ENCODE peak calls at places on chromosome 16, in nine cellular contexts. X is cardiac muscle cell, R is right cardiac atrium, D is MM.1S, V is lower lobe of right lung, P is pancreas, I is AG04450, Q is tibial artery, T is astrocyte. W is an unnamed sample.

GRCh38 chr16:14502932-14503741 is 126.9 kb downstream of the PARN start:
- DNase-seq in X (peak; percentile 57), R (no peak), D (peak; percentile 91), V (no peak), P (no peak), I (peak; percentile 27), Q (no peak), T (peak; percentile 88), W (no peak)

GRCh38 chr16:56317998-56318912 is 107.1 kb downstream of the AMFR start:
- DNase-seq in X (peak; percentile 85), R (peak; percentile 85), D (peak; percentile 58), V (peak; percentile 82), P (peak; percentile 81), I (peak; percentile 45), Q (peak; percentile 82), T (peak; percentile 41), W (peak; percentile 93)

GRCh38 chr16:88798772-88799455 is 4.7 kb upstream of the CDT1 start:
- DNase-seq in X (no peak), R (no peak), D (no peak), V (no peak), P (no peak), I (no peak), Q (no peak), T (no peak), W (no peak)

GRCh38 chr16:57469046-57469445 is 6.6 kb downstream of the POLR2C start:
- DNase-seq in X (no peak), R (no peak), D (no peak), V (no peak), P (no peak), I (no peak), Q (no peak), T (no peak), W (peak; percentile 65)

GRCh38 chr16:57471852-57472664 is 9.6 kb downstream of the POLR2C start:
- DNase-seq in X (no peak), R (no peak), D (no peak), V (no peak), P (no peak), I (no peak), Q (no peak), T (no peak), W (peak; percentile 72)

GRCh38 chr16:678858-679807 is 1.1 kb upstream of the STUB1 start:
- DNase-seq in X (peak; percentile 66), R (peak; percentile 82), D (no peak), V (peak; percentile 80), P (peak; percentile 89), I (no peak), Q (peak; percentile 59), T (peak; percentile 21), W (peak; percentile 94)

GRCh38 chr16:78640886-78641285 is 541.4 kb downstream of the WWOX start:
- DNase-seq in X (no peak), R (no peak), D (no peak), V (no peak), P (no peak), I (no peak), Q (no peak), T (no peak), W (no peak)

GRCh38 chr16:71353736-71354135 is 4.8 kb upstream of the CALB2 start:
- DNase-seq in X (no peak), R (no peak), D (no peak), V (no peak), P (no peak), I (no peak), Q (no peak), T (no peak), W (no peak)

GRCh38 chr16:67480833-67481560 is at the start of gene ATP6V0D1:
- DNase-seq in X (peak; percentile 99), R (peak; percentile 98), D (peak; percentile 99), V (peak; percentile 99), P (peak; percentile 100), I (peak; percentile 96), Q (peak; percentile 97), T (peak; percentile 88), W (peak; percentile 99)

GRCh38 chr16:57482845-57483545 is 3.3 kb downstream of the DOK4 start:
- DNase-seq in X (no peak), R (no peak), D (no peak), V (no peak), P (no peak), I (no peak), Q (no peak), T (no peak), W (peak; percentile 55)

GRCh38 chr16:10967981-10968380 is 23.6 kb downstream of the CLEC16A start:
- DNase-seq in X (peak; percentile 60), R (no peak), D (no peak), V (no peak), P (peak; percentile 55), I (no peak), Q (no peak), T (no peak), W (no peak)

GRCh38 chr16:87550510-87550961 is 51.8 kb upstream of the JPH3 start:
- DNase-seq in X (no peak), R (no peak), D (no peak), V (peak; percentile 67), P (peak; percentile 57), I (no peak), Q (no peak), T (no peak), W (peak; percentile 87)

GRCh38 chr16:59758848-59759247 is 1024.7 kb upstream of the GOT2 start:
- DNase-seq in X (no peak), R (no peak), D (no peak), V (no peak), P (no peak), I (no peak), Q (no peak), T (peak; percentile 50), W (no peak)
- H3K9me3 ChIP-seq in X (no peaks in the 10 kb centered on the region), R (no peaks in the 10 kb centered on the region), D (no peaks in the 10 kb centered on the region), V (no peaks in the 10 kb centered on the region), P (no peaks in the 10 kb centered on the region), I (no peaks in the 10 kb centered on the region), Q (no peaks in the 10 kb centered on the region), T (no peaks in the 10 kb centered on the region), W (peaks cover 52% of the 10 kb centered on the region)

DNA sequence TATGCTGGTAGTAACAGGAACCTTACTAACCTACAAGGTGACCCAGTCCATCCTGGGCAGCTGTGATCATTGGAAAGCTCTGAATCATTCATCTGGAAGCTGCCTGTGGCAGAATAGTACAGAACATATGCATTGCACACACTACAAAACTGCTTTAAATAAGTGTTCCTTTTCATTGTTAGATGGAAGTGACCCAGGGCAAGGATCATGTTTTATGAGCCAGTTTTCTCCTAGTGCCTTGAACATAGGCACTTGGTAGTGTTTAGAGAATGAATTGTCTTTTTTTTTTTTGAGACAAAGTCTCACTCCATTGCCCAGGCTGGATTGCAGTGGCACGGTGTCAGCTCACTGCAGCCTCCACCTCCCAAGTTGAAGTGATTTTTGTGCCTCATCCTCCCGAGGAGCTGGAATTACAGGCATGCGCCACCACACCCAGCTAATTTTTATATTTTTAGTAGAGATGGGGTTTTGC is 55.4 kb downstream of the TENT4B start:
- DNase-seq in X (no peak), R (no peak), D (no peak), V (no peak), P (no peak), I (no peak), Q (no peak), T (peak; percentile 49), W (no peak)
- H3K9me3 ChIP-seq in X (no peaks in the 10 kb centered on the region), R (no peaks in the 10 kb centered on the region), D (no peaks in the 10 kb centered on the region), V (no peaks in the 10 kb centered on the region), P (no peaks in the 10 kb centered on the region), I (no peaks in the 10 kb centered on the region), Q (no peaks in the 10 kb centered on the region), T (no peaks in the 10 kb centered on the region), W (no peaks in the 10 kb centered on the region)

GRCh38 chr16:3304370-3304769 is 860 bp downstream of the TIGD7 start:
- DNase-seq in X (peak; percentile 27), R (no peak), D (no peak), V (no peak), P (no peak), I (no peak), Q (no peak), T (peak; percentile 16), W (no peak)

GRCh38 chr16:3306078-3306477 is 781 bp downstream of the ZNF75A start:
- DNase-seq in X (no peak), R (no peak), D (no peak), V (no peak), P (no peak), I (no peak), Q (no peak), T (no peak), W (no peak)

DNA sequence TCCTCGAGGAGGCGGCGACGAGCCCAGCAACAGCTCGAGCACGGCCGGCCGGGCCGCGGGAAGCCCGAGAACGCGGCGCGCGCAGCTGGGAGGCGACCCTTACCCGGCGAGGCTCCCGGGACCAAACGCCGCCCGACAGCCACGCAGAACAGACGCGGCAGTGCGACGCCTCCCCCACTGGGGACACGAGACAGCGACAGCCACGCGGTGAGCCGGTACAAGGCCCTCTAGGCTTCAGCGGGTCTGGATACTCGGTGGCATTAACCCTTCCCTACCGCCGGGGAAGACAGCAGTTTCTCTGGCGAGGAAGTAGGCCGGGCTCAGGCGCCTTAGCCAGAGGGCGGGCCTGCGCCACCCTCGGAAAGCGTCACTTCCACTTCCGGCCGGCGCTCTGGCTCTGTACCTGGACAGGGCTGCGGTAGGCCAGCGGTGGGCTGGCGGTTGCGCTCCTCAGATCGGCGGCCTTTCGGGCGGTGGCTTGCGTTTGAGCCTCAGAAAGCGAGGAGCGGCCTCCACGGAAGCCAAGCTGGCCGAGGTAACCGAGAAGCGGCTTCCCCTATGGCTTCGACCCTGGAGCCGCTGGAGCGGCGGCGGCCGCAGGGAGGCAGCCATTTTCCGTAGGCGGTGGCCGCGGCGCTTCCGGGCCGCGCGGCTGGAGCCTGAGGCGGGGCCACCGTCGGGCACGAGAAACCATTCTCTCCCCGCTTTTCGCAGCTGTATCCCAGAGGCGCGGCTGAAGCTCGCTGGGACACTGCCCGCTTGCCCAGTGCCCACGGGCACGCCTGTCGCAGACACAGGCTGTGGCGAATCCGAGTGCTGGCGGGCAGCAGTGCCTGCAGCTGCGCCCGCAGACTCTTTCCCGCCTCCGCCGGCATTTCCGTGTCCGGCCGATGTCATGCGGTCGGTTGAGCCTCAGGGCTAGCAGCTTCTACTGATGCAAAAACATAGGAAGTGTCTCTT is at the start of the genes TIGD7 and ZNF75A:
- DNase-seq in X (peak; percentile 94), R (peak; percentile 92), D (peak; percentile 90), V (peak; percentile 94), P (peak; percentile 84), I (peak; percentile 66), Q (peak; percentile 72), T (peak; percentile 90), W (peak; percentile 97)
- H3K9me3 ChIP-seq in X (no peaks in the 10 kb centered on the region), R (peaks cover 10% of the 10 kb centered on the region), D (no peaks in the 10 kb centered on the region), V (peaks cover 69% of the 10 kb centered on the region), P (no peaks in the 10 kb centered on the region), I (peaks cover 72% of the 10 kb centered on the region), Q (peaks cover 43% of the 10 kb centered on the region), T (peaks cover 16% of the 10 kb centered on the region), W (peaks cover 84% of the 10 kb centered on the region)

GRCh38 chr16:68553186-68553585 is 14.1 kb downstream of the ZFP90 start:
- DNase-seq in X (no peak), R (no peak), D (no peak), V (no peak), P (no peak), I (no peak), Q (no peak), T (no peak), W (no peak)
- H3K9me3 ChIP-seq in X (no peaks in the 10 kb centered on the region), R (peaks cover 31% of the 10 kb centered on the region), D (no peaks in the 10 kb centered on the region), V (peaks cover 87% of the 10 kb centered on the region), P (no peaks in the 10 kb centered on the region), I (peaks cover 84% of the 10 kb centered on the region), Q (peaks cover 66% of the 10 kb centered on the region), T (peaks cover 52% of the 10 kb centered on the region), W (peaks cover 97% of the 10 kb centered on the region)

DNA sequence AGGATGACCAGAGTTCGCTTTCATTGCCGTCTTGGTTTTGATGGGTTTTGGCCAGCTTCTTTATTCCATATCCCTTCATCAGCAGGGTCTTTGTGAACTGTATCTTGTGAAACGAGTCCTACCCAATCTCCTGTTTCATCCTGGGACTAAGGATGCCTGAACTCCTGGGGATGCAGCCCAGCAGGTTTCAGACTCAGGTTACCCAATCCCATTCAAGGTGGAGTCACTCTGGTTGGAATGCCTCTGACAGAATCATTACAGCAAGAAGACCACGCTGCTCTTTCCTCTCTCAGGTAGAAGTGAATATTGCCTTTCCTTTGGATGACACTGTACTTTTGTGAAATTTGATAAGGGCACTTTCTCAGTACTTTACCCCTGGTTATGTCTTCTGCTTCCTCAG is 98.1 kb downstream of the CDH11 start:
- DNase-seq in X (no peak), R (no peak), D (no peak), V (no peak), P (no peak), I (no peak), Q (no peak), T (no peak), W (no peak)
- H3K9me3 ChIP-seq in X (no peaks in the 10 kb centered on the region), R (no peaks in the 10 kb centered on the region), D (no peaks in the 10 kb centered on the region), V (no peaks in the 10 kb centered on the region), P (no peaks in the 10 kb centered on the region), I (no peaks in the 10 kb centered on the region), Q (no peaks in the 10 kb centered on the region), T (no peaks in the 10 kb centered on the region), W (no peaks in the 10 kb centered on the region)